ENCODE peak calls at places on chromosome 11, in five cellular contexts. A is foreskin fibroblast; O is fibroblast of mammary gland; X is stimulated activated CD4-positive, alpha-beta T cell treated with anti-CD3 and anti-CD28 coated beads, TNF-alpha, amount 100 ng/mL, for 4 hours; Y is endothelial cell. R is an unnamed sample.

GRCh38 chr11:69524291-69524882 is 42.9 kb downstream of the LINC01488 start:
- DNase-seq in A (no peak), O (peak), X (no peak), Y (no peak), R (no peak)

GRCh38 chr11:38130514-38130913 is 1532.5 kb upstream of the RAG2 start:
- DNase-seq in A (no peak), O (no peak), X (no peak), Y (no peak), R (no peak)

GRCh38 chr11:94325681-94326080 is 21.3 kb downstream of the IZUMO1R start:
- DNase-seq in A (peak), O (peak), X (peak), Y (peak), R (peak)

GRCh38 chr11:129268371-129268770 is 76.2 kb upstream of the ARHGAP32 start:
- DNase-seq in A (no peak), O (no peak), X (no peak), Y (no peak), R (no peak)

GRCh38 chr11:2426826-2427521 is 17.3 kb downstream of the TRPM5 start:
- DNase-seq in A (no peak), O (no peak), X (no peak), Y (no peak), R (no peak)

GRCh38 chr11:119346605-119347004 is at the start of gene MFRP:
- DNase-seq in A (no peak), O (no peak), X (no peak), Y (no peak), R (no peak)

GRCh38 chr11:86740628-86741488 is 59.5 kb upstream of the PRSS23 start:
- DNase-seq in A (peak), O (peak), X (no peak), Y (no peak), R (peak)

GRCh38 chr11:13045734-13046133 is 36.6 kb downstream of the RASSF10 start:
- DNase-seq in A (no peak), O (no peak), X (no peak), Y (no peak), R (no peak)

GRCh38 chr11:45021001-45021400 is 70.3 kb upstream of the TP53I11 start:
- DNase-seq in A (no peak), O (no peak), X (no peak), Y (no peak), R (no peak)

GRCh38 chr11:76266269-76266668 is 60.0 kb upstream of the WNT11 start:
- DNase-seq in A (peak), O (peak), X (no peak), Y (no peak), R (peak)

GRCh38 chr11:288328-289144 is at the start of gene PGGHG:
- DNase-seq in A (peak), O (no peak), X (no peak), Y (peak), R (peak)

GRCh38 chr11:119928047-119928446 is 199.0 kb upstream of the NECTIN1 start:
- DNase-seq in A (no peak), O (no peak), X (no peak), Y (no peak), R (no peak)

GRCh38 chr11:128553662-128554392 is 33.5 kb downstream of the ETS1 start:
- DNase-seq in A (no peak), O (peak), X (no peak), Y (no peak), R (peak)

GRCh38 chr11:70643642-70644041 is 245.3 kb downstream of the CTTN start:
- DNase-seq in A (no peak), O (no peak), X (no peak), Y (no peak), R (no peak)

GRCh38 chr11:36091256-36091811 is 147.5 kb downstream of the LDLRAD3 start:
- DNase-seq in A (no peak), O (no peak), X (no peak), Y (no peak), R (peak)

GRCh38 chr11:116366451-116366850 is 406.3 kb downstream of the BUD13 start:
- DNase-seq in A (no peak), O (no peak), X (no peak), Y (no peak), R (no peak)

GRCh38 chr11:77377734-77378133 is 76.2 kb upstream of the GDPD4 start:
- DNase-seq in A (no peak), O (no peak), X (no peak), Y (peak), R (no peak)

GRCh38 chr11:42770444-42771065 is 541.2 kb upstream of the API5 start:
- DNase-seq in A (no peak), O (peak), X (no peak), Y (peak), R (no peak)

GRCh38 chr11:69892237-69892985 is 73.2 kb upstream of the FGF3 start:
- DNase-seq in A (no peak), O (no peak), X (no peak), Y (peak), R (no peak)

GRCh38 chr11:6633422-6634408 is 14.5 kb upstream of the TPP1 start:
- DNase-seq in A (no peak), O (no peak), X (no peak), Y (no peak), R (no peak)